ENCODE peak calls at places on chromosomes 11 and 22, in four cellular contexts. O is GM20000, L is spleen, N is GM12865. W is an unnamed sample.

GRCh38 chr11:75635009-75635909 is 33.6 kb downstream of the MAP6 start:
- DNase-seq in O (no peak), L (no peak), N (no peak), W (no peak)

GRCh38 chr22:44924724-44925123 is 85.1 kb downstream of the PHF21B start:
- DNase-seq in O (no peak), L (no peak), N (peak; percentile 22), W (no peak)

GRCh38 chr11:66559141-66559861 is 9.1 kb downstream of the CTSF start:
- DNase-seq in O (no peak), L (no peak), N (no peak), W (peak; percentile 36)

GRCh38 chr11:64372021-64372420 is 13.1 kb downstream of the RPS6KA4 start:
- DNase-seq in O (no peak), L (no peak), N (no peak), W (no peak)

GRCh38 chr11:112928136-112928535 is 33.1 kb upstream of the NCAM1 start:
- DNase-seq in O (no peak), L (no peak), N (no peak), W (no peak)

GRCh38 chr11:43880640-43881159 is at the start of gene ALKBH3:
- DNase-seq in O (peak; percentile 85), L (peak; percentile 96), N (peak; percentile 95), W (peak; percentile 95)

GRCh38 chr11:26734706-26735105 is 12.8 kb upstream of the SLC5A12 start:
- DNase-seq in O (no peak), L (no peak), N (no peak), W (no peak)

GRCh38 chr22:29689872-29690213 is 30.0 kb upstream of the CABP7 start:
- DNase-seq in O (no peak), L (peak; percentile 86), N (peak; percentile 21), W (peak; percentile 37)

GRCh38 chr11:13896175-13896989 is 66.1 kb upstream of the SPON1 start:
- DNase-seq in O (no peak), L (no peak), N (no peak), W (no peak)

GRCh38 chr22:30028731-30029130 is 51.5 kb upstream of the HORMAD2 start:
- DNase-seq in O (no peak), L (no peak), N (no peak), W (no peak)

GRCh38 chr11:72584293-72584921 is 89.8 kb downstream of the PDE2A start:
- DNase-seq in O (peak; percentile 64), L (peak; percentile 92), N (no peak), W (peak; percentile 56)

GRCh38 chr11:119417726-119418540 is 5.0 kb downstream of the THY1 start:
- DNase-seq in O (no peak), L (no peak), N (no peak), W (no peak)

GRCh38 chr11:82944198-82944597 is 42.7 kb downstream of the DDIAS start:
- DNase-seq in O (no peak), L (no peak), N (no peak), W (no peak)

GRCh38 chr11:31817054-31817620 is 6.0 kb upstream of the PAX6 start:
- DNase-seq in O (peak; percentile 60), L (peak; percentile 64), N (no peak), W (no peak)

GRCh38 chr11:117618956-117619355 is 178.1 kb downstream of the DSCAML1 start:
- DNase-seq in O (no peak), L (no peak), N (peak; percentile 9), W (no peak)

GRCh38 chr11:47257518-47258316 is at the start of gene NR1H3:
- DNase-seq in O (peak; percentile 39), L (peak; percentile 85), N (no peak), W (no peak)

GRCh38 chr22:30408388-30409101 is 11.7 kb downstream of the SEC14L2 start:
- DNase-seq in O (no peak), L (no peak), N (no peak), W (no peak)

GRCh38 chr11:67616431-67617242 is 9.9 kb downstream of the NDUFV1 start:
- DNase-seq in O (no peak), L (no peak), N (no peak), W (no peak)

GRCh38 chr11:68653486-68654430 is 30.6 kb upstream of the GAL start:
- DNase-seq in O (no peak), L (no peak), N (no peak), W (no peak)

GRCh38 chr11:64341429-64341828 is 1.4 kb downstream of the CCDC88B start:
- DNase-seq in O (no peak), L (peak; percentile 87), N (no peak), W (no peak)

GRCh38 chr11:62591448-62592215 is at the start of gene TUT1:
- DNase-seq in O (peak; percentile 88), L (peak; percentile 97), N (peak; percentile 99), W (peak; percentile 98)
- TF ChIP-seq CTCF in O (no peak), L (peak; percentile 48), N (no peak), W (no peak)

DNA sequence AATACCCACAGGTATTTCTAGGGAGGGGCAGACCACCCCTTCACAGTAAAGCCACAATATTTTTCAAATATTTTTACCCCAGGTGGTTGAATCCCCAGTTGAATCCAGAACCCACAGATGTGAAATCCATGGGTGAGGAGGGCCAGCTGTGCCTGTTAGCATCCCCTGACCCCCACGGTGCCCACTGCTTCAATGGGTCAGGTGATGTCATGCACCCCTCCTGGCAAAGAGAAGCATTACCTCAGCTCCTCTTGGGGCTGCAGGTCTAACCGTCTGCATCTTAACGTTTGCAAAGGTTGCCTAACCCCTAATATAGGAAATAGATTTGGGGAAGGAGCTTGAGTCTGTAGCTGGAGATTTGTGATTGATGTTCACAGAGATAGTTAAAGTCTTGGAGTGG is 24.7 kb upstream of the IL17RA start:
- DNase-seq in O (no peak), L (no peak), N (no peak), W (no peak)
- TF ChIP-seq CTCF in O (no peak), L (no peak), N (no peak), W (no peak)

GRCh38 chr11:120512727-120513435 is 1.3 kb downstream of the GRIK4 start:
- DNase-seq in O (no peak), L (peak; percentile 72), N (no peak), W (no peak)
- TF ChIP-seq CTCF in O (no peak), L (no peak), N (no peak), W (no peak)

GRCh38 chr11:8239536-8240228 is 24.0 kb downstream of the LMO1 start:
- DNase-seq in O (no peak), L (no peak), N (no peak), W (no peak)

GRCh38 chr11:8242480-8243280 is 21.0 kb downstream of the LMO1 start:
- DNase-seq in O (no peak), L (no peak), N (no peak), W (no peak)

GRCh38 chr11:8243458-8243857 is 20.2 kb downstream of the LMO1 start:
- DNase-seq in O (no peak), L (no peak), N (no peak), W (no peak)

GRCh38 chr11:8241373-8242112 is 22.1 kb downstream of the LMO1 start:
- DNase-seq in O (no peak), L (no peak), N (no peak), W (no peak)

GRCh38 chr11:8242113-8242475 is 21.6 kb downstream of the LMO1 start:
- DNase-seq in O (no peak), L (no peak), N (no peak), W (no peak)
- TF ChIP-seq CTCF in O (no peak), L (no peak), N (no peak), W (no peak)

GRCh38 chr11:110529043-110529442 is 99.3 kb downstream of the FDX1 start:
- DNase-seq in O (no peak), L (no peak), N (peak; percentile 33), W (peak; percentile 20)
- TF ChIP-seq CTCF in O (no peak), L (peak; percentile 12), N (peak; percentile 29), W (peak; percentile 42)

GRCh38 chr22:22666307-22667091 is 22.1 kb downstream of the GGTLC2 start:
- DNase-seq in O (peak; percentile 25), L (no peak), N (peak; percentile 41), W (peak; percentile 38)
- TF ChIP-seq CTCF in O (peak; percentile 56), L (peak; percentile 37), N (peak; percentile 57), W (peak; percentile 43)

DNA sequence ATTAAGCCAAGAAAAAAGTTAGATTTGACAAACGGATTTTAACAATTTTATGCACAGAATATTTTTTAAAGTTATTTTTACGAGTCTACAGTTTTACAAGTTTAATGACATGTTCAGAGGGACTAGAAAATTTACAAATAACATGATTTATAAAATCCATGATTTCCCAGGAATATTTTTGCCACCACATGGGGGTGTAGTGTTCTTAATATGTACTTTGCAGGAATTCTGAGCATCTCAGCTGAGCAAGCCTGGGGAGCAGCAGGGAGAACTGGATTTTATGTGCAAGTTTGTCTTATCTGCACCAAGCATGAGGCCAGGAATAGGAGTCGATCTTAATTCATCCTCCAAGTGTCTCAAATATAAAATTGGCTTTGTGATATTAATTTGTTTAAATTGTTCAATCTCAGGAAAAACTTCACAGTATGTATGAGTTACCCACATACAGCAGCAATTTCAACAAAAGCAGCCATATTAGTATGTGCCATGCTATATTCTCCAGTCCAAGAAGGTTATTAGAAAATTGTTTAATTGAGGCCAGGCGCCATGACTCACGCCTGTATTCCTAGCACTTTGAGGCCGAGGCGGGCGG is 826.3 kb downstream of the DLG2 start:
- DNase-seq in O (no peak), L (no peak), N (no peak), W (no peak)
- TF ChIP-seq CTCF in O (no peak), L (no peak), N (no peak), W (no peak)

W was measured in activated CD8-positive, alpha-beta T cell treated with anti-CD3 and anti-CD28 coated beads for 36 hours.